ENCODE peak calls at places on chromosome 6, in four cellular contexts. Q, N, G and M are unnamed samples.

GRCh38 chr6:35343092-35343834 is 905 bp downstream of the PPARD start:
- DNase-seq in G (no peak), Q (peak), N (peak), M (peak)

GRCh38 chr6:1263039-1263849 is 48.7 kb upstream of the FOXQ1 start:
- DNase-seq in N (peak), G (no peak), Q (no peak), M (no peak)

GRCh38 chr6:40931927-40932326 is 107.1 kb downstream of the UNC5CL start:
- DNase-seq in N (peak), G (no peak), Q (no peak), M (peak)

GRCh38 chr6:72746276-72746675 is 124.4 kb downstream of the KCNQ5 start:
- DNase-seq in Q (no peak), N (peak), G (no peak), M (peak)

GRCh38 chr6:53707108-53707897 is 41.7 kb upstream of the KLHL31 start:
- DNase-seq in G (no peak), Q (no peak), N (no peak), M (no peak)

GRCh38 chr6:72553531-72554202 is 68.2 kb upstream of the KCNQ5 start:
- DNase-seq in G (no peak), Q (no peak), N (peak), M (peak)

GRCh38 chr6:90000864-90001731 is 106.8 kb downstream of the GJA10 start:
- DNase-seq in Q (no peak), N (peak), G (no peak), M (peak)

GRCh38 chr6:79453558-79454042 is 83.6 kb downstream of the LCA5 start:
- DNase-seq in G (no peak), Q (no peak), N (no peak), M (peak)

GRCh38 chr6:154578004-154578559 is 67.6 kb upstream of the CNKSR3 start:
- DNase-seq in G (no peak), N (no peak), Q (no peak), M (peak)

GRCh38 chr6:100268326-100268725 is 196.4 kb downstream of the SIM1 start:
- DNase-seq in Q (no peak), G (no peak), N (no peak), M (no peak)

GRCh38 chr6:33801611-33802010 is 2.2 kb downstream of the MLN start:
- DNase-seq in G (no peak), Q (no peak), N (no peak), M (no peak)

GRCh38 chr6:37323568-37323967 is 30.2 kb upstream of the RNF8 start:
- DNase-seq in Q (no peak), G (no peak), N (no peak), M (no peak)

GRCh38 chr6:144134176-144134575 is 16.1 kb upstream of the STX11 start:
- DNase-seq in N (no peak), G (no peak), Q (no peak), M (no peak)

GRCh38 chr6:1770435-1770843 is 160.7 kb downstream of the FOXC1 start:
- DNase-seq in Q (no peak), G (no peak), N (peak), M (peak)

GRCh38 chr6:40436685-40437604 is 150.2 kb downstream of the LRFN2 start:
- DNase-seq in G (no peak), N (peak), Q (no peak), M (peak)

GRCh38 chr6:86017236-86017635 is 374.6 kb upstream of the SYNCRIP start:
- DNase-seq in Q (no peak), G (no peak), N (no peak), M (no peak)

GRCh38 chr6:4521070-4521469 is 255.1 kb upstream of the CDYL start:
- DNase-seq in G (no peak), N (no peak), Q (no peak), M (no peak)

GRCh38 chr6:41967312-41968287 is 26.0 kb upstream of the CCND3 start:
- DNase-seq in Q (no peak), G (no peak), N (peak), M (peak)

GRCh38 chr6:166435574-166435973 is 52.8 kb upstream of the MPC1 start:
- DNase-seq in N (no peak), Q (no peak), G (no peak), M (no peak)

GRCh38 chr6:148799647-148800046 is 52.8 kb downstream of the UST start:
- DNase-seq in Q (no peak), N (no peak), G (no peak), M (no peak)

GRCh38 chr6:139932671-139933070 is 558.2 kb upstream of the CITED2 start:
- DNase-seq in N (peak), Q (no peak), G (no peak), M (no peak)

GRCh38 chr6:167569879-167570278 is 245.0 kb downstream of the TTLL2 start:
- DNase-seq in N (no peak), G (no peak), Q (peak), M (no peak)

GRCh38 chr6:125224236-125224861 is 70.8 kb downstream of the TPD52L1 start:
- DNase-seq in G (no peak), N (no peak), Q (no peak), M (no peak)

GRCh38 chr6:53805725-53806124 is 10.9 kb downstream of the LRRC1 start:
- DNase-seq in G (no peak), Q (no peak), N (no peak), M (no peak)

GRCh38 chr6:72246926-72247325 is 360.6 kb downstream of the RIMS1 start:
- DNase-seq in Q (no peak), N (peak), G (no peak), M (peak)

GRCh38 chr6:160678744-160679401 is 14.8 kb upstream of the LPA start:
- DNase-seq in Q (no peak), N (no peak), G (no peak), M (no peak)

GRCh38 chr6:73236147-73236750 is 11.0 kb upstream of the KHDC1L start:
- DNase-seq in G (no peak), Q (no peak), N (peak), M (peak)

GRCh38 chr6:27288136-27289044 is 23.7 kb downstream of the POM121L2 start:
- DNase-seq in Q (no peak), N (peak), G (no peak), M (no peak)

GRCh38 chr6:90538651-90539050 is 48.2 kb downstream of the MAP3K7 start:
- DNase-seq in Q (peak), N (no peak), G (no peak), M (no peak)

GRCh38 chr6:40695114-40695513 is 108.0 kb upstream of the LRFN2 start:
- DNase-seq in N (no peak), Q (no peak), G (no peak), M (no peak)

GRCh38 chr6:134340574-134340973 is 22.7 kb upstream of the SGK1 start:
- DNase-seq in G (no peak), N (no peak), Q (no peak), M (no peak)

DNA sequence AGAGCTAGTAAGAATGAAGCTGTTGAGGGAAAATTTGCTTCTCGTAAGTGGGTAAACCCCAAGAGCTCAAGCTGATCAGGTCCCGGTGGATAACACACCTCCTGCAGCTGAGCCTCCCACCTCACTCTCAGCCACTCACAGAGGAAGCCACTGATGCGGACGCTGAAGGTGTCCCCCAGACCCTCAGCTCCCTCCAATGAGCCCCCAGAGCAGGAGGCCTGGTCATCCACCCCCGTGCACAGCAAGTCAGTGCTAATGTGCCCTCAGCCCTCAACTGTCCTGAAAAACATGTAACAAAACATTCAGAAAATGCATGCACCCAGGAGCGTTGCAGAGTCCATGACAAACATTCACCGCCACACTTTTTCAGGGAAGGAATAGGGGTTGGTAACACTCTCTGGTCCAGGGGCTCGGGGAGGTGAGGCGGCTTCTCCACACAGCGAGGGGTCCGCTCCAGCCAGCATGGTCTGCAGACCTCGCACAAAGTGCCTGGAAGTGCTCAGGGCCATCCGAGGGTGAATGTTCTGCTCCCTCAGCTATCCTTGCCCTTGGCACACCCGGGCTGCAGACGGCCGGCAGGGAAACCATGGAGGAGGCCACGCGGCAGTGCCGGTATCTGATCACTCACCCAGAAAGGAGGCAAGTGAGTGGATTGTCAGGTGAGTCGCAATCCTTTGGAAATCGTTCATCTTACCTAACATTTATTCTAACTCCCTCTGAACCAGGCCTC is 62.1 kb downstream of the DLL1 start:
- DNase-seq in G (no peak), N (no peak), Q (no peak), M (no peak)
- H3K27ac ChIP-seq in G (no peak), N (no peak), Q (no peak), M (no peak)

DNA sequence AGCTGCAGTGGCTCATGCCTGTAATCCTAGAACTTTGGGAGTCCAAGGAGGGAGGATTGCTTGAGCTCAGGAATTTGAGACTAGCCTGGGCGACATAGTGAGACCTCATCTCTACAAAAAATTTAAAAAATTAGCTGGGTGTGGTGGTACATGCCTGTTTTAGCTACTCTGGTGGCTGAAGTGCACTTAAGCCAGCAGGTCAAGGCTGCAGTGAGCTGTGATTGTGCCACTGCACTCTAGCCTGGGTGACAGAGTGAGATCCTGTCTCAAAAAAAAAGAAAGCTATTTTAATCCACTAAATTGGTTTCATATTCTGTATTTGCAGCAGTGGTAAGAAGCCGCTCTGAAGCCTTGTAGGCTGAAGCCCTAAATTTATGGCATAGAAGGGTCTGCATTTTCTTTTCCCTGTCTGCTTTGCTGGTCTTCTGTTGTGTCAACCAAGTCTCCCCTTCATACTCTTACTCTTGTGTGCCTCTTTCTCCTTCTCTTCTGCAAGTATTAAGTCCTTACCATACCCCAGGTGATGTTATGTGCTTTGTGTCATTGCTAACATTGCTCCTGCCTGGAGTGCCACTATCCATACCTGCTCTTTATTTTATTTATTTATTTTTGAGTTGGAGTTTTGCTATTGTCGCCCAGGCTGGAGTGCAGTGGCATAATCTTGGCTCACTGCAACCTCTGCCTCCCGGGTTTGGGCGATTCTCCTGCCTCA is 70.9 kb downstream of the MYO6 start:
- DNase-seq in G (no peak), Q (no peak), N (no peak), M (no peak)
- H3K27ac ChIP-seq in G (no peak), Q (no peak), N (no peak), M (no peak)

DNA sequence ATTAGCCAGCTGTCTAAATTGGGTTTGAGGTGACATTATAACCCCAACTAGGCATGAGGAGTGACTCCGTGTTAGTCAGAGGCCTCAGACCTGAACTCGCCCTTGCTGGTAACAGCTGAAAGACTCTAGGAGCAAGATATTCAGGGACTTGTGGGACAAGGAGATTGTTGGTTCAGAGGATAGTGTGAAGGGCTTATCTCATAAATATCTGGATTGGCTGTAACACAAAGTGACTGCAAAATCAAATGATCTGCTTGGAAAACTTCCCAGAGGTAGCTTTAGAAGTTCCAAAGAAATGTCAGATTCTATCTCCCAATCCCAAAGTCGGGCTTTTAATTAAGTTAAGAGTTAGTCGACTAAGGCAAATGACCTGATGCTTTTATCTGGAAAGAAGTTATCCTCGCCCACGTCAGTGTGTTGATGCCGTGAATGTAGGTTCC is 72.4 kb downstream of the TULP4 start:
- DNase-seq in Q (no peak), G (no peak), N (no peak), M (no peak)
- H3K27ac ChIP-seq in Q (no peak), G (no peak), N (no peak), M (no peak)

GRCh38 chr6:165091121-165091785 is 218.2 kb downstream of the C6orf118 start:
- DNase-seq in N (peak), G (no peak), Q (no peak), M (no peak)
- H3K27ac ChIP-seq in N (peak), G (no peak), Q (no peak), M (no peak)

GRCh38 chr6:111599259-111599658 is 6.4 kb downstream of the TRAF3IP2 start:
- DNase-seq in N (no peak), Q (no peak), G (no peak), M (no peak)

GRCh38 chr6:111602481-111603404 is 2.9 kb downstream of the TRAF3IP2 start:
- DNase-seq in N (no peak), G (no peak), Q (peak), M (no peak)

GRCh38 chr6:111600154-111600553 is 5.5 kb downstream of the TRAF3IP2 start:
- DNase-seq in Q (no peak), N (no peak), G (no peak), M (no peak)

GRCh38 chr6:111601875-111602274 is 3.8 kb downstream of the TRAF3IP2 start:
- DNase-seq in N (no peak), Q (no peak), G (no peak), M (no peak)

GRCh38 chr6:111600588-111601440 is 4.9 kb downstream of the TRAF3IP2 start:
- DNase-seq in G (no peak), N (no peak), Q (no peak), M (no peak)
- H3K27ac ChIP-seq in G (no peak), N (no peak), Q (peak), M (no peak)

GRCh38 chr6:168626046-168626445 is 185.1 kb downstream of the SMOC2 start:
- DNase-seq in G (no peak), N (no peak), Q (no peak), M (no peak)

GRCh38 chr6:168631589-168631988 is 190.6 kb downstream of the SMOC2 start:
- DNase-seq in Q (no peak), G (no peak), N (no peak), M (no peak)

GRCh38 chr6:168627798-168628551 is 187.0 kb downstream of the SMOC2 start:
- DNase-seq in Q (no peak), N (no peak), G (no peak), M (no peak)

GRCh38 chr6:168625602-168626001 is 184.6 kb downstream of the SMOC2 start:
- DNase-seq in Q (no peak), G (no peak), N (no peak), M (no peak)

DNA sequence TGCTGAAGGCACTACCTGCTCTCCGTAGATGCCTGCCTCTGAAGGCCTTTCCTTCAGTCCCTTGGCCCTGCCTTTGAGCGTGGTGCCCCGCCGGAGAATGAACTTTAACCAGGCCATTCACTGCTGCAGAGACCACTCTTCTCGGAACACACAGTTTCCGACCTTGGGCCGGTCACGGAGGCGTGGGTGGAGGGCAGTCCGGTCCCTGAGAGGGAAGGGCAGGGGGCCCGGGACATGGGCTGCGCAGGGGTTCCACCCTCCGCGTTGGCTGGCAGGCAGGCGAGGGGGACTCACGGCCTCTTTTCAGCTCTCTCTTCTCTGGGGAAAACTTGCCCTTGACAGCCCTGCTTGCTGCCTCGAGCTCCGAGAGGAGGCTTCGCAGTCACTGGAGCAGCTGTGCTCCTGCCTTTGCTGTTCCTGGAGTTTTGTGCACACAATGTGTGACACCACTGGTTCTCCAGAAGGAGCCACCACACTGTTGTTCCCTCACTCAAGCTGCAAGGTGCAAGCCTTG is 187.8 kb downstream of the SMOC2 start:
- DNase-seq in Q (no peak), N (no peak), G (no peak), M (no peak)
- H3K27ac ChIP-seq in Q (no peak), N (no peak), G (no peak), M (no peak)

DNA sequence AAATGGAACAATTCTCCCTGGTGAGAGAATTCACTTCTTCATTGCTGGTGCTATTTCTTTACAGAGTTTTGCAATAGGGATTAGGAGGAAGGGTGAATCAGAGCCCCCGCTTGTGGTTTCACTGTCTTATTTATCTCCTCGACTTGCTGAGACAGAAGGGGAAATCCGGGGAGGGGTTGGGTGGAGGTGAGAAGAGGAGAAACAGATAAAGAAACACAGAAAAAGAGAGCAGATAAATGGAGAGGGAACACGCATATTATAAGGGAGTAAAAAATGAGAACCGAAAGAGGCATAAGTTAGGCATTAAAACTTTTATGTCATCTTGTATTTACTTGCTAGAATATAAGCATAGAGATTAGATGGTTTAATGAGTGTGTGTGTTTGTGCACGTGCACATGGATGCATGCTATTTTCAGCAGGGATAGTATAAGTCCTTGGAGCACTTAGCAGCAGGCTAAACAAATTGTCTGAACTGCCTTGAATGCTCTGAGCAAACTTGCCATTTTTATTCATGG is 105.0 kb downstream of the OLIG3 start:
- DNase-seq in Q (peak), N (peak), G (no peak), M (peak)
- H3K27ac ChIP-seq in Q (no peak), N (no peak), G (no peak), M (no peak)

DNA sequence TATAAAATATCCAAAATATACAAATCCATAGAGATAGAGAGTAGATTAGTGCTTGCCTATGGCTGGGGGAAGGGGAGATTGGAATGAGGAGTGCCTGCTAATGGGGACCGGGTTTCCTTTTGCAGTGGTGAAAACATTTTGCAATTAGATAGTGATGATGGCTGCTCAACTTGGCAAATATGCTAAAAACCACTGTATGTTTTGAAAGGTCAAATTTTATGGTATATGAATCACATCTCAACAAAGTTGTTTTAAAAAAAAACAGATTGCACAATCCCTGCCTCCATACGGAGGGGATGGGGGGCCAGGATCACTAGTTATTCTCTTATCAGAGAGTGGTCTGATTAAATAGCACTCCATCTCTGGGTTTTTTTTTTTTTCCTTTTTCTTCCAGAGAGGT is 76.9 kb upstream of the RIPOR2 start:
- DNase-seq in N (peak), G (no peak), Q (no peak), M (peak)
- H3K27ac ChIP-seq in N (no peak), G (no peak), Q (no peak), M (no peak)

GRCh38 chr6:138357928-138358327 is 19.8 kb upstream of the SMIM28 start:
- DNase-seq in N (no peak), G (no peak), Q (no peak), M (no peak)
- H3K27ac ChIP-seq in N (no peak), G (no peak), Q (no peak), M (no peak)

GRCh38 chr6:129643968-129644367 is 66.0 kb downstream of the ARHGAP18 start:
- DNase-seq in N (no peak), G (no peak), Q (no peak), M (peak)
- H3K27ac ChIP-seq in N (no peak), G (no peak), Q (no peak), M (peak)